ENCODE peak calls at places on chromosomes 5 and 9, in five cellular contexts. One of them, this sample, is unnamed.
A peak's percentile ranks its signal among the peaks of the same experiment; 100 is the strongest.

GRCh38 chr9:119005162-119005561 is 364.1 kb downstream of the BRINP1 start:
- DNase-seq in H1: no peak
- DNase-seq in mesenchymal stem cell: no peak
- DNase-seq in trophoblast cell: no peak
- DNase-seq in IMR-90: no peak
- DNase-seq in this sample: peak; percentile 24

GRCh38 chr5:41747291-41747690 is 122.9 kb downstream of the OXCT1 start:
- DNase-seq in H1: no peak
- DNase-seq in mesenchymal stem cell: peak; percentile 61
- DNase-seq in IMR-90: peak; percentile 71
- DNase-seq in trophoblast cell: no peak
- DNase-seq in this sample: no peak

GRCh38 chr9:114973216-114973615 is 42.8 kb upstream of the TNFSF8 start:
- DNase-seq in IMR-90: no peak
- DNase-seq in mesenchymal stem cell: no peak
- DNase-seq in H1: no peak
- DNase-seq in trophoblast cell: no peak
- DNase-seq in this sample: no peak

GRCh38 chr9:116501871-116502270 is 185.2 kb upstream of the TRIM32 start:
- DNase-seq in trophoblast cell: no peak
- DNase-seq in mesenchymal stem cell: peak; percentile 16
- DNase-seq in H1: no peak
- DNase-seq in IMR-90: peak; percentile 59
- DNase-seq in this sample: no peak

GRCh38 chr5:154365823-154366222 is 80.0 kb upstream of the SAP30L start:
- DNase-seq in IMR-90: peak; percentile 58
- DNase-seq in mesenchymal stem cell: no peak
- DNase-seq in trophoblast cell: no peak
- DNase-seq in H1: no peak
- DNase-seq in this sample: no peak

GRCh38 chr5:22372376-22372775 is 480.8 kb downstream of the CDH12 start:
- DNase-seq in mesenchymal stem cell: peak; percentile 70
- DNase-seq in IMR-90: peak; percentile 92
- DNase-seq in trophoblast cell: no peak
- DNase-seq in H1: no peak
- DNase-seq in this sample: no peak

GRCh38 chr9:90300901-90301688 is 341.5 kb downstream of the DIRAS2 start:
- DNase-seq in IMR-90: peak; percentile 91
- DNase-seq in trophoblast cell: peak; percentile 91
- DNase-seq in mesenchymal stem cell: peak; percentile 94
- DNase-seq in H1: peak; percentile 31
- DNase-seq in this sample: no peak

GRCh38 chr5:3429962-3430361 is 165.7 kb upstream of the IRX1 start:
- DNase-seq in trophoblast cell: no peak
- DNase-seq in IMR-90: no peak
- DNase-seq in mesenchymal stem cell: no peak
- DNase-seq in H1: no peak
- DNase-seq in this sample: no peak

GRCh38 chr5:144385597-144385996 is 214.9 kb downstream of the KCTD16 start:
- DNase-seq in mesenchymal stem cell: no peak
- DNase-seq in H1: no peak
- DNase-seq in IMR-90: no peak
- DNase-seq in trophoblast cell: no peak
- DNase-seq in this sample: no peak

GRCh38 chr9:6054280-6055099 is 39.1 kb upstream of the RANBP6 start:
- DNase-seq in trophoblast cell: peak; percentile 87
- DNase-seq in mesenchymal stem cell: peak; percentile 73
- DNase-seq in H1: peak; percentile 29
- DNase-seq in IMR-90: peak; percentile 70
- DNase-seq in this sample: peak; percentile 65

GRCh38 chr5:143311428-143311827 is 92.1 kb downstream of the NR3C1 start:
- DNase-seq in IMR-90: peak; percentile 96
- DNase-seq in trophoblast cell: peak; percentile 75
- DNase-seq in H1: no peak
- DNase-seq in mesenchymal stem cell: peak; percentile 87
- DNase-seq in this sample: no peak

GRCh38 chr5:167820266-167820988 is 471.0 kb upstream of the WWC1 start:
- DNase-seq in IMR-90: no peak
- DNase-seq in mesenchymal stem cell: no peak
- DNase-seq in H1: no peak
- DNase-seq in trophoblast cell: no peak
- DNase-seq in this sample: no peak

GRCh38 chr5:157431544-157432200 is 28.3 kb upstream of the NIPAL4 start:
- DNase-seq in mesenchymal stem cell: peak; percentile 74
- DNase-seq in H1: no peak
- DNase-seq in trophoblast cell: peak; percentile 56
- DNase-seq in IMR-90: peak; percentile 69
- DNase-seq in this sample: peak; percentile 11

GRCh38 chr5:115414406-115415142 is 118.1 kb upstream of the CCDC112 start:
- DNase-seq in IMR-90: peak; percentile 99
- DNase-seq in mesenchymal stem cell: peak; percentile 95
- DNase-seq in trophoblast cell: peak; percentile 82
- DNase-seq in H1: no peak
- DNase-seq in this sample: no peak

GRCh38 chr5:142506046-142506445 is 179.8 kb downstream of the FGF1 start:
- DNase-seq in H1: no peak
- DNase-seq in IMR-90: peak; percentile 57
- DNase-seq in trophoblast cell: no peak
- DNase-seq in mesenchymal stem cell: no peak
- DNase-seq in this sample: no peak

GRCh38 chr9:1606253-1606652 is 408.9 kb upstream of the SMARCA2 start:
- DNase-seq in mesenchymal stem cell: no peak
- DNase-seq in H1: no peak
- DNase-seq in trophoblast cell: no peak
- DNase-seq in IMR-90: no peak
- DNase-seq in this sample: no peak

GRCh38 chr5:176155882-176156497 is 82.2 kb upstream of the SIMC1 start:
- DNase-seq in H1: no peak
- DNase-seq in trophoblast cell: no peak
- DNase-seq in mesenchymal stem cell: no peak
- DNase-seq in IMR-90: no peak
- DNase-seq in this sample: no peak

DNA sequence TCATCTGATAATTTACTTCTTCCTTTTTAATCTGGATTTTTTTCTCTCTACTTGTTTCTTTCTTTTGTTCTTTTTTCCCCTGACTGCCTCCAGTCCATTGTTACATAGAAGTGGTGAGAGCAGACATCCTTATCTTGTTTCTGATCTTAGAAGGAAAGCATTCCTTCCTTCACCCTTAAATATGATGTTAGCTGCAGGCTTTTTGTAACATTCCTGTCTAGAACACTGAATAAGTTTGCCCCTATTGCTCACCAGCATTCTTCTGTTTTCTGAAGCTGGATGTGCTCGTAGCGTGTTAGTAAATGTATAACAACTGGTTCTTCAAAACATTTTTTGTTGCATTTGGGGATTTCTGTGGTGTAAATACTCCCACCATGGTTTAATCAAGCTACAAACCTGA is 136.7 kb upstream of the NFIL3 start:
- DNase-seq in mesenchymal stem cell: peak; percentile 25
- DNase-seq in trophoblast cell: peak; percentile 79
- DNase-seq in IMR-90: peak; percentile 41
- DNase-seq in H1: no peak
- DNase-seq in this sample: no peak
- H2BK120ac ChIP-seq in mesenchymal stem cell: no peak overlapping the region
- H2BK120ac ChIP-seq in trophoblast cell: no peak overlapping the region
- H2BK120ac ChIP-seq in IMR-90: no peak overlapping the region
- H2BK120ac ChIP-seq in H1: no peak overlapping the region
- H2BK120ac ChIP-seq in this sample: no peak overlapping the region

DNA sequence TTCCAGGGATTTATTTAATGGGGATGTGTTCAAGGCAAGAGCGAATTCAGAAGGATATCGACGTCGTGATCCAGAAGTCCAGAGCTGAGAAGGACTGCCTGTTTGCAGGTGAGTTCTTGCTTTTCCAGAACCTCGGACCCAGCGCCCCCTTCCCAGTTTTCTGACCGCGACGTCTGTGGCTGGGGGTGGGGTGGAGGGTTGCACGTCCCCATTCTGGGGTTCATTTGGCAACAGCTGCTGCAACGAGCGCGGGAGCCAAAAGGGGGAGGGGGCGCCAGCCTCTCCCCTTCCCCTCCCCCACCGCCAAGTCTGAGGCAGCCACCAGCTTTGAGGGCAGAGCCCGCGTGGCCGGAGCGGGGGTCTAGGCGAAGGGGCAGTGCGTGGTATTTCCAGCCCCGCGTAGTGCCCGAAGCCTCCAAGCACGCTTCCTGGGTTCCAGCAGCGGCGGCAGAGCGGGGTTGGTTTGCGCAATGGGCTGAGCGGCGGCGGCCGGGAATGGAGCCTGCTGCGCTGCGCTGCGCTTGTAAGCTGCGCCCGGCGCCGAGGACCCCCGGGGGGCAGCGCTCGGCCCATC is 729 bp downstream of the PARP8 start:
- DNase-seq in mesenchymal stem cell: peak; percentile 81
- DNase-seq in H1: no peak
- DNase-seq in IMR-90: peak; percentile 41
- DNase-seq in trophoblast cell: peak; percentile 71
- DNase-seq in this sample: peak; percentile 65
- H4K91ac ChIP-seq in mesenchymal stem cell: peak overlapping the region; percentile 97
- H4K91ac ChIP-seq in H1: peak overlapping the region; percentile 89
- H4K91ac ChIP-seq in IMR-90: peak overlapping the region; percentile 62
- H4K91ac ChIP-seq in trophoblast cell: peak overlapping the region; percentile 93
- H4K91ac ChIP-seq in this sample: no peak overlapping the region

GRCh38 chr5:83552275-83552674 is 80.7 kb downstream of the VCAN start:
- DNase-seq in trophoblast cell: no peak
- DNase-seq in mesenchymal stem cell: no peak
- DNase-seq in IMR-90: peak; percentile 37
- DNase-seq in H1: no peak
- DNase-seq in this sample: no peak
- H3K36me3 ChIP-seq in trophoblast cell: no peaks in the 10 kb centered on the region
- H3K36me3 ChIP-seq in mesenchymal stem cell: peaks cover 67% of the 10 kb centered on the region
- H3K36me3 ChIP-seq in IMR-90: peaks cover 14% of the 10 kb centered on the region
- H3K36me3 ChIP-seq in H1: peaks cover 46% of the 10 kb centered on the region
- H3K36me3 ChIP-seq in this sample: peaks cover 10% of the 10 kb centered on the region

DNA sequence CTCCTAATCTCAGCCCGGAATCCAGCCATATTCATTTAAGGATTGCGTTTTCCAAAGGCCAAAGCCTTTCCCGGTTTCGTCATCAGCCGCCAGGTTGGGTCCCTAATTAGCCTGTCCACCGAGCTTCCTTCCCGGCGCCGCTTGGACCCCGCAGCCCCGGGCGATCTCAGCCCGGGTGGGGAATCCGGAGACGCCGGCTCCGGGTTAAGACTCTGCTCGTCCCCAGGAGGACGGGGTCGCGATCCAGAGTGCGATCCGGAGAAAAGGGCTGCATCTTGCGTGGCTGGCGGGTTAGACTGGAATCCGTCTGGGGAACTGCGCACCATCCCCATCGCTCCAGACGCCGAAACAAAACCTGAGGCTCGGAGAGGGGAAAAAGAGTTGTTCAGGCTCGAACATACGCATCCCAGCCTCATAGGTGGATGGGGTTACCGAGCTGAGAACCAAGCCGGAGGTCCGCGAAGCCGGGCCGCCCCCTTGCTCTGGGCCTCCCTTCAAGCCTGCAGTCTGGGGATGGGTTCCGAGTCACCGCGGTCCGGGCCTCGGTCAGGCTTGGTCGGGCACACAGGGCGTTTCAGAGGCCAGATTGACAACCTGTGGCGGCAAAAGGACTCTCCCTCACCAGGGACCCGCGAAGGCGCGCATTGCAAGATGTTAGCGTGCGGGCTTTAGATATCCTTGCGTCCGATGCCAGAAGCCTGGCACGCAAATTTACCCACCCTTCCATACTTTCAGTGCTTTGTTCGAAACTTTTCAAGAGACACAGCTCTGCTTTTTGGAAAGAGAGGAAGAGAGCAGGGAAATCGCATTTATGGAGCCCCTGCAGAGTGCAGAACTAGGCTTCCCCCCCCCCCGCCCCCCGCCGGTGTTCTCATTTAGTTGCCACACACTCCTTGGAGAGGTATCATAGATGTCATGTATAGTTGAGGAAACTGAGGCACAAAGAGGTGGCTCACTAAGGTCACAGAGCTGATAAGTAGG is 7.9 kb downstream of the MSX2 start:
- DNase-seq in H1: no peak
- DNase-seq in mesenchymal stem cell: no peak
- DNase-seq in IMR-90: no peak
- DNase-seq in trophoblast cell: peak; percentile 31
- DNase-seq in this sample: no peak
- H2BK120ac ChIP-seq in H1: no peak overlapping the region
- H2BK120ac ChIP-seq in mesenchymal stem cell: no peak overlapping the region
- H2BK120ac ChIP-seq in IMR-90: no peak overlapping the region
- H2BK120ac ChIP-seq in trophoblast cell: peak overlapping the region; percentile 97
- H2BK120ac ChIP-seq in this sample: no peak overlapping the region

GRCh38 chr5:32274548-32275420 is 38.0 kb downstream of the MTMR12 start:
- DNase-seq in IMR-90: peak; percentile 72
- DNase-seq in H1: no peak
- DNase-seq in trophoblast cell: no peak
- DNase-seq in mesenchymal stem cell: peak; percentile 80
- DNase-seq in this sample: no peak
- H4K91ac ChIP-seq in IMR-90: no peak overlapping the region
- H4K91ac ChIP-seq in H1: peak overlapping the region; percentile 78
- H4K91ac ChIP-seq in trophoblast cell: no peak overlapping the region
- H4K91ac ChIP-seq in mesenchymal stem cell: peak overlapping the region; percentile 57
- H4K91ac ChIP-seq in this sample: no peak overlapping the region

GRCh38 chr9:127561491-127562270 is 50.4 kb upstream of the STXBP1 start:
- DNase-seq in mesenchymal stem cell: peak; percentile 100
- DNase-seq in trophoblast cell: peak; percentile 98
- DNase-seq in IMR-90: peak; percentile 99
- DNase-seq in H1: no peak
- DNase-seq in this sample: no peak

GRCh38 chr9:127562271-127562780 is 49.8 kb upstream of the STXBP1 start:
- DNase-seq in trophoblast cell: no peak
- DNase-seq in IMR-90: no peak
- DNase-seq in H1: no peak
- DNase-seq in mesenchymal stem cell: no peak
- DNase-seq in this sample: no peak

GRCh38 chr9:127562841-127563523 is 49.1 kb upstream of the STXBP1 start:
- DNase-seq in mesenchymal stem cell: peak; percentile 97
- DNase-seq in H1: no peak
- DNase-seq in trophoblast cell: peak; percentile 81
- DNase-seq in IMR-90: peak; percentile 87
- DNase-seq in this sample: no peak

GRCh38 chr9:127565231-127565630 is 46.8 kb upstream of the STXBP1 start:
- DNase-seq in IMR-90: no peak
- DNase-seq in mesenchymal stem cell: no peak
- DNase-seq in H1: no peak
- DNase-seq in trophoblast cell: peak; percentile 58
- DNase-seq in this sample: no peak

DNA sequence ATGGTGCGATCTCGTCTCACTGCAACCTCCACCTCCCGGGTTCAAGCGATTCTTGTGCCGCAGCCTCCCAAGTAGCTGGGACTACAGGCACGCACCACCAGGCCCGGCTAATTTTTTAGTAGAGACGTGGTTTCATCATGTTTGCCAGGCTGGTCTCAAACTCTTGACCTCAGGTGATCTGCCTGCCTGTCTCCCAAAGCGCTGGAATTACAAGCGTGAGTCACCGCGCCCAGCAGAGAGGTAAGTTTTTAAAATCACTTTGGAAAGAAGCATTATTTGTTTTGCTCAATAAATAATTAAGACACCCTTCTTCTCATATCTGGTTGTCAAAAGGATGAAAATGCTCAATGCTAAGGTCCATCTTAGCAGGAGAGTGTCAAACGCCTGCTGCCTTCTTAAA is 48.5 kb upstream of the STXBP1 start:
- DNase-seq in H1: no peak
- DNase-seq in IMR-90: no peak
- DNase-seq in mesenchymal stem cell: no peak
- DNase-seq in trophoblast cell: peak; percentile 81
- DNase-seq in this sample: no peak
- H3K36me3 ChIP-seq in H1: no peaks in the 10 kb centered on the region
- H3K36me3 ChIP-seq in IMR-90: peaks cover 47% of the 10 kb centered on the region
- H3K36me3 ChIP-seq in mesenchymal stem cell: peaks cover 56% of the 10 kb centered on the region
- H3K36me3 ChIP-seq in trophoblast cell: peaks cover 25% of the 10 kb centered on the region
- H3K36me3 ChIP-seq in this sample: peaks cover 3% of the 10 kb centered on the region

This sample was measured in neuronal stem cell.